ENCODE peak calls at places on chromosome 21, in seven cellular contexts. G, L, H, E, U, K and C are unnamed samples.
A peak's percentile ranks its signal among the peaks of the same experiment; 100 is the strongest.

GRCh38 chr21:26811031-26811430 is 34.2 kb downstream of the ADAMTS1 start:
- DNase-seq in K (peak; percentile 63), E (no peak), G (no peak), U (no peak), L (no peak), H (no peak), C (no peak)

GRCh38 chr21:38758815-38759214 is 46.9 kb upstream of the ETS2 start:
- DNase-seq in U (no peak), K (no peak), E (no peak), L (no peak), H (no peak), G (no peak), C (no peak)

GRCh38 chr21:26840912-26841311 is 4.3 kb downstream of the ADAMTS1 start:
- DNase-seq in G (peak; percentile 36), E (peak; percentile 90), K (peak; percentile 38), U (peak; percentile 43), L (no peak), H (no peak), C (no peak)

GRCh38 chr21:27393726-27394125 is 426.8 kb upstream of the ADAMTS5 start:
- DNase-seq in G (peak; percentile 30), L (no peak), H (no peak), U (no peak), K (no peak), E (no peak), C (no peak)

GRCh38 chr21:16192900-16193299 is 463.1 kb downstream of the USP25 start:
- DNase-seq in G (peak; percentile 70), U (no peak), H (no peak), K (no peak), L (no peak), E (no peak), C (peak; percentile 21)

GRCh38 chr21:27572681-27573080 is 605.8 kb upstream of the ADAMTS5 start:
- DNase-seq in L (no peak), H (no peak), G (peak; percentile 53), E (no peak), K (peak; percentile 55), U (no peak), C (peak; percentile 87)

GRCh38 chr21:26900980-26901379 is 55.8 kb upstream of the ADAMTS1 start:
- DNase-seq in L (no peak), E (no peak), K (no peak), H (no peak), U (peak; percentile 6), G (no peak), C (no peak)

GRCh38 chr21:21715286-21715969 is 717.2 kb downstream of the NCAM2 start:
- DNase-seq in U (no peak), E (no peak), G (peak; percentile 3), L (no peak), H (no peak), K (peak; percentile 51), C (peak; percentile 1)

GRCh38 chr21:26769613-26770188 is 75.5 kb downstream of the ADAMTS1 start:
- DNase-seq in U (no peak), K (peak; percentile 49), G (peak; percentile 63), H (no peak), E (no peak), L (no peak), C (no peak)

GRCh38 chr21:38933731-38934130 is 128.0 kb downstream of the ETS2 start:
- DNase-seq in K (no peak), G (no peak), U (no peak), E (no peak), H (no peak), L (no peak), C (no peak)

GRCh38 chr21:38861989-38862683 is 56.4 kb downstream of the ETS2 start:
- DNase-seq in U (no peak), E (no peak), H (no peak), G (no peak), K (no peak), L (no peak), C (no peak)

GRCh38 chr21:27582946-27583270 is 616.0 kb upstream of the ADAMTS5 start:
- DNase-seq in E (no peak), G (no peak), H (no peak), U (no peak), L (no peak), K (peak; percentile 57), C (no peak)

GRCh38 chr21:17119466-17120297 is 393.2 kb upstream of the CXADR start:
- DNase-seq in E (no peak), K (no peak), H (no peak), G (no peak), U (no peak), L (no peak), C (no peak)

GRCh38 chr21:15566692-15567091 is 163.1 kb upstream of the USP25 start:
- DNase-seq in E (no peak), H (no peak), K (no peak), L (no peak), G (no peak), U (no peak), C (no peak)

GRCh38 chr21:26715878-26716506 is 129.2 kb downstream of the ADAMTS1 start:
- DNase-seq in L (no peak), G (peak; percentile 80), U (peak; percentile 44), K (peak; percentile 51), H (no peak), E (no peak), C (peak; percentile 10)

GRCh38 chr21:25733859-25734653 is 648 bp downstream of the ATP5PF start:
- DNase-seq in U (no peak), L (peak; percentile 7), G (peak; percentile 9), K (peak; percentile 39), H (no peak), E (no peak), C (no peak)

GRCh38 chr21:37072239-37072987 is 458 bp downstream of the PIGP start:
- DNase-seq in U (peak; percentile 21), L (no peak), K (peak; percentile 83), E (peak; percentile 84), H (peak; percentile 86), G (peak; percentile 62), C (no peak)

GRCh38 chr21:39048064-39048463 is 135.2 kb downstream of the PSMG1 start:
- DNase-seq in U (no peak), H (peak; percentile 92), L (no peak), G (peak; percentile 81), K (peak; percentile 48), E (peak; percentile 52), C (peak; percentile 68)

GRCh38 chr21:14569868-14570267 is 23.8 kb upstream of the SAMSN1 start:
- DNase-seq in K (no peak), G (no peak), L (no peak), U (no peak), E (no peak), H (no peak), C (no peak)

GRCh38 chr21:15034126-15034848 is 30.5 kb downstream of the NRIP1 start:
- DNase-seq in G (peak; percentile 64), K (no peak), L (no peak), E (no peak), U (no peak), H (no peak), C (no peak)

GRCh38 chr21:33896691-33897090 is 18.9 kb downstream of the ATP5PO start:
- DNase-seq in L (no peak), H (no peak), K (no peak), G (peak; percentile 28), U (no peak), E (no peak), C (no peak)

GRCh38 chr21:33893917-33894316 is 21.7 kb downstream of the ATP5PO start:
- DNase-seq in E (no peak), U (no peak), K (no peak), H (no peak), L (no peak), G (no peak), C (no peak)

GRCh38 chr21:33895356-33895755 is 20.2 kb downstream of the ATP5PO start:
- DNase-seq in U (no peak), L (no peak), K (no peak), E (no peak), G (no peak), H (no peak), C (no peak)

GRCh38 chr21:33892853-33893252 is 22.8 kb downstream of the ATP5PO start:
- DNase-seq in G (no peak), E (no peak), U (no peak), K (no peak), L (no peak), H (no peak), C (no peak)

DNA sequence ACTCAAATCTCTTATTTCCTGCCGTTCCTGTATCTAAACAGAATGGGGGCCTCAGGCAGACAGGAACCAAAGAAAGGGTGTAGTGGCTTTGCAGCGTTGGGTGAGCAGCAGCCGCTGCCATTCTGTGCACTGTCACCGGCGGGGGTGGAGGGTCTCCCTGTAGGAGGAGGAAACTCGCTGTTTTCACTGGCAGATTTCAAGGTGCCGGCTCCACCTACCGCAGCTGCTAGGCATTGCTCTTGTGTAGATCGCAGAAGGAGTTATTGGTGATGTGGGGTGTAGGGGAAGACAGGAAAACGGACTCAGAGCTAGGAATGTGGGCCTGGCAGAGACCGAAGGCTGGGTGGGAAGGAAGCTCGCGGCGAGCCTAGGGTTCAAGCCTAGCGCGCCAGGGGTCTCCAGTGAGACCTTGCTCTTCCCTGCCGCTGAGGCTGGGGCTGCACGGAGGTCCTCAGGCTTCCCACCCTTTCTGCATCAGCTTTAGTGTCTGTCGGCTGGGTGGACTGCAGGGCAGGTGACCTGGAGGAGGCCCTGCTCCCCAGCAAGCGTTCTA is 20.8 kb downstream of the ATP5PO start:
- DNase-seq in L (no peak), K (peak; percentile 90), H (no peak), U (peak; percentile 60), G (peak; percentile 90), E (peak; percentile 89), C (peak; percentile 62)
- H3K4me3 ChIP-seq in L (peak overlapping the region; percentile 33), K (peak overlapping the region; percentile 43), H (no peak overlapping the region), U (no peak overlapping the region), G (peak overlapping the region; percentile 52), E (peak overlapping the region; percentile 44), C (peak overlapping the region; percentile 18)

DNA sequence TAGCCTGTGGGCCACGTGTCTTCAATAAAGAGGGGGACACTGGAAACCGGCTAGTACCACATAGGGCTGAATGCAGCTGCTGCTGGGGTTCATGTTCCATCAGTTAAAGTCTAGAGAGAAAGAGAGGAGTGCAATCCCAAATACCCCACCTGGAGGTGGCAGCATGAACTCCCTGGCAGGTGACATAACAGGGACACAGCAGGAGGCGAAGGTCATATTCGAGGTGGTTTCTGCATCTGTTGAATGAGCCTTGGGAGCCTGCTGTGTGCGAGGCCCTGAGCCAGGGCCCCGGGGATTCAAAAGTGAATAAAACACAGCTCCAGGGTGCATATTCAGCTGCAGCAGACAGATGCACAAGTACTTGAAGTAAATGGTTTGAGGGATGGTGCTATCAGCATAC is 456.9 kb downstream of the SETD4 start:
- DNase-seq in K (no peak), G (no peak), L (no peak), E (no peak), U (peak; percentile 13), H (no peak), C (no peak)
- TF ChIP-seq CTCF in K (peak; percentile 19), G (peak; percentile 46), L (no peak), E (no peak), U (no peak), H (no peak), C (no peak)

DNA sequence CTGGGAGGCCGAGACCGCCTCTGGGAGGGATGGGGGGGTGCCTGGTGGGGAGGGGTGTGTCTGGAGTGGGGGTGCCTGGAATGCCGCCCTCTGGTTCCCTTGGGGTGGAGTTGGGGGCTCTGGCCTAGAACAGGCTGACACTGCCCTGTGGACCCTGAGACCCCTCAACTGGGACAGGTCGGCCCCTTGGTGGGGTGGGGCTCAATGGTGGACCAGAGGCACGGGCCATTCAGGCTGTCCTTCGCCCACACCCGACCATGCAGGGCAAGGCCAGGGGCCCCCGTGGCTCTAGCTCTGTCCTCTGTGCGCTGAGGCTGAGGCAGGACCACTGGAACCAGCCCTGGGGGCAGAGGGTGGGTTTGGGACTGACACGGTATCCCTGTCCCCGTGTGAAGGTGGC is 14.7 kb downstream of the PFKL start:
- DNase-seq in K (no peak), E (no peak), L (no peak), U (no peak), G (no peak), H (no peak), C (no peak)
- H3K36me3 ChIP-seq in K (peaks cover 34% of the 10 kb centered on the region), E (peaks cover 91% of the 10 kb centered on the region), L (no peaks in the 10 kb centered on the region), U (peaks cover 11% of the 10 kb centered on the region), G (peaks cover 19% of the 10 kb centered on the region), H (peaks cover 32% of the 10 kb centered on the region), C (no peaks in the 10 kb centered on the region)

GRCh38 chr21:41954654-41955499 is 1.1 kb upstream of the C2CD2 start:
- DNase-seq in U (no peak), H (no peak), L (no peak), E (no peak), K (no peak), G (no peak), C (no peak)
- H3K4me3 ChIP-seq in U (no peak overlapping the region), H (no peak overlapping the region), L (no peak overlapping the region), E (no peak overlapping the region), K (no peak overlapping the region), G (peak overlapping the region; percentile 32), C (no peak overlapping the region)